ENCODE peak calls at places on chromosomes 12 and 14, in five cellular contexts. D is dorsolateral prefrontal cortex, F is AG08395, E is T-helper 2 cell, P is AG04450. A is an unnamed sample.
A peak's percentile ranks its signal among the peaks of the same experiment; 100 is the strongest.

GRCh38 chr12:63066782-63067181 is 84.2 kb downstream of the AVPR1A start:
- DNase-seq in E (no peak), F (no peak), P (no peak), D (no peak), A (no peak)

GRCh38 chr12:59928416-59928815 is 332.6 kb downstream of the SLC16A7 start:
- DNase-seq in F (no peak), E (no peak), P (no peak), D (no peak), A (no peak)

GRCh38 chr14:98323850-98324249 is 948.1 kb downstream of the BCL11B start:
- DNase-seq in P (no peak), F (no peak), D (no peak), E (no peak), A (no peak)

GRCh38 chr14:74049886-74050495 is 30.8 kb downstream of the BBOF1 start:
- DNase-seq in D (no peak), F (peak; percentile 9), E (no peak), P (no peak), A (no peak)

GRCh38 chr12:75334384-75335030 is at the start of gene GLIPR1L1:
- DNase-seq in E (peak; percentile 68), D (peak; percentile 85), P (peak; percentile 82), F (peak; percentile 80), A (peak; percentile 32)

GRCh38 chr14:69242311-69243224 is 17.4 kb upstream of the GALNT16 start:
- DNase-seq in E (peak; percentile 19), P (peak; percentile 39), F (peak; percentile 83), D (peak; percentile 47), A (peak; percentile 54)

GRCh38 chr12:54134850-54135249 is 53.9 kb downstream of the SMUG1 start:
- DNase-seq in P (no peak), D (no peak), F (no peak), E (no peak), A (no peak)

GRCh38 chr14:61178226-61179060 is 102.7 kb downstream of the TMEM30B start:
- DNase-seq in P (peak; percentile 93), D (no peak), E (no peak), F (peak; percentile 89), A (no peak)

GRCh38 chr12:70724444-70724843 is 87.2 kb upstream of the PTPRB start:
- DNase-seq in F (no peak), D (no peak), E (no peak), P (no peak), A (no peak)

GRCh38 chr14:104138098-104138890 is at the start of gene KIF26A:
- DNase-seq in D (no peak), F (no peak), P (no peak), E (no peak), A (peak; percentile 58)

GRCh38 chr12:74537126-74537706 is 419 bp upstream of the ATXN7L3B start:
- DNase-seq in E (no peak), P (peak; percentile 10), D (no peak), F (peak; percentile 47), A (peak; percentile 90)

GRCh38 chr12:96311191-96311590 is 89.0 kb downstream of the CDK17 start:
- DNase-seq in P (no peak), E (no peak), D (no peak), F (no peak), A (no peak)

GRCh38 chr12:124475295-124476010 is 92.0 kb downstream of the NCOR2 start:
- DNase-seq in E (no peak), D (no peak), F (no peak), P (no peak), A (no peak)

GRCh38 chr12:26936559-26937442 is 980 bp downstream of the INTS13 start:
- DNase-seq in D (no peak), P (no peak), F (no peak), E (no peak), A (peak; percentile 12)